ENCODE peak calls at places on chromosomes 12 and 14, in eight cellular contexts. One of them, this sample, is unnamed.

GRCh38 chr12:51548241-51548640 is 42.8 kb upstream of the SCN8A start:
- DNase-seq in psoas muscle: no peak
- DNase-seq in NCI-H69: peak
- DNase-seq in Right ventricle myocardium superior: no peak
- DNase-seq in hypothalamus: no peak
- DNase-seq in A549: no peak
- DNase-seq in iPS DF 6.9: no peak
- DNase-seq in NCI-H1105 treated with DMSO at 0.1 percent for 48 hours: no peak
- DNase-seq in this sample: no peak

GRCh38 chr12:54384591-54385041 is at the start of gene ZNF385A:
- DNase-seq in hypothalamus: no peak
- DNase-seq in NCI-H1105 treated with DMSO at 0.1 percent for 48 hours: no peak
- DNase-seq in NCI-H69: no peak
- DNase-seq in Right ventricle myocardium superior: no peak
- DNase-seq in psoas muscle: no peak
- DNase-seq in iPS DF 6.9: no peak
- DNase-seq in A549: no peak
- DNase-seq in this sample: no peak

GRCh38 chr14:95340201-95340697 is 20.5 kb upstream of the CLMN start:
- DNase-seq in psoas muscle: no peak
- DNase-seq in iPS DF 6.9: no peak
- DNase-seq in NCI-H1105 treated with DMSO at 0.1 percent for 48 hours: no peak
- DNase-seq in NCI-H69: peak
- DNase-seq in hypothalamus: no peak
- DNase-seq in Right ventricle myocardium superior: no peak
- DNase-seq in A549: peak
- DNase-seq in this sample: no peak

GRCh38 chr12:9331218-9331626 is 123.0 kb upstream of the PZP start:
- DNase-seq in iPS DF 6.9: peak
- DNase-seq in hypothalamus: peak
- DNase-seq in NCI-H69: peak
- DNase-seq in psoas muscle: peak
- DNase-seq in A549: peak
- DNase-seq in Right ventricle myocardium superior: peak
- DNase-seq in NCI-H1105 treated with DMSO at 0.1 percent for 48 hours: peak
- DNase-seq in this sample: no peak

GRCh38 chr12:124646385-124647230 is 79.2 kb upstream of the NCOR2 start:
- DNase-seq in iPS DF 6.9: no peak
- DNase-seq in A549: no peak
- DNase-seq in hypothalamus: no peak
- DNase-seq in NCI-H1105 treated with DMSO at 0.1 percent for 48 hours: no peak
- DNase-seq in NCI-H69: no peak
- DNase-seq in Right ventricle myocardium superior: no peak
- DNase-seq in psoas muscle: no peak
- DNase-seq in this sample: no peak

GRCh38 chr12:106110626-106111300 is 28.0 kb downstream of the NUAK1 start:
- DNase-seq in NCI-H69: no peak
- DNase-seq in A549: no peak
- DNase-seq in hypothalamus: no peak
- DNase-seq in iPS DF 6.9: no peak
- DNase-seq in psoas muscle: no peak
- DNase-seq in NCI-H1105 treated with DMSO at 0.1 percent for 48 hours: no peak
- DNase-seq in Right ventricle myocardium superior: no peak
- DNase-seq in this sample: no peak

GRCh38 chr12:49953146-49953545 is 2.6 kb downstream of the AQP2 start:
- DNase-seq in NCI-H1105 treated with DMSO at 0.1 percent for 48 hours: no peak
- DNase-seq in NCI-H69: no peak
- DNase-seq in Right ventricle myocardium superior: no peak
- DNase-seq in hypothalamus: no peak
- DNase-seq in iPS DF 6.9: no peak
- DNase-seq in A549: no peak
- DNase-seq in psoas muscle: no peak
- DNase-seq in this sample: no peak

GRCh38 chr14:89833120-89833521 is 121.4 kb downstream of the EFCAB11 start:
- DNase-seq in hypothalamus: no peak
- DNase-seq in Right ventricle myocardium superior: no peak
- DNase-seq in iPS DF 6.9: no peak
- DNase-seq in A549: no peak
- DNase-seq in psoas muscle: no peak
- DNase-seq in NCI-H1105 treated with DMSO at 0.1 percent for 48 hours: no peak
- DNase-seq in NCI-H69: no peak
- DNase-seq in this sample: no peak

GRCh38 chr14:60977848-60978247 is 3.0 kb downstream of the TRMT5 start:
- DNase-seq in iPS DF 6.9: no peak
- DNase-seq in NCI-H1105 treated with DMSO at 0.1 percent for 48 hours: peak
- DNase-seq in psoas muscle: no peak
- DNase-seq in A549: no peak
- DNase-seq in Right ventricle myocardium superior: no peak
- DNase-seq in NCI-H69: peak
- DNase-seq in hypothalamus: no peak
- DNase-seq in this sample: no peak

GRCh38 chr14:66066991-66067788 is 419.0 kb upstream of the CCDC196 start:
- DNase-seq in hypothalamus: no peak
- DNase-seq in A549: no peak
- DNase-seq in NCI-H1105 treated with DMSO at 0.1 percent for 48 hours: no peak
- DNase-seq in iPS DF 6.9: no peak
- DNase-seq in NCI-H69: peak
- DNase-seq in Right ventricle myocardium superior: no peak
- DNase-seq in psoas muscle: no peak
- DNase-seq in this sample: no peak

GRCh38 chr14:38291681-38292459 is 36.0 kb upstream of the CLEC14A start:
- DNase-seq in A549: no peak
- DNase-seq in hypothalamus: no peak
- DNase-seq in iPS DF 6.9: no peak
- DNase-seq in NCI-H69: peak
- DNase-seq in psoas muscle: no peak
- DNase-seq in Right ventricle myocardium superior: no peak
- DNase-seq in NCI-H1105 treated with DMSO at 0.1 percent for 48 hours: no peak
- DNase-seq in this sample: no peak

GRCh38 chr12:58301337-58302122 is 360.2 kb downstream of the ATP23 start:
- DNase-seq in NCI-H69: peak
- DNase-seq in psoas muscle: no peak
- DNase-seq in iPS DF 6.9: no peak
- DNase-seq in A549: no peak
- DNase-seq in NCI-H1105 treated with DMSO at 0.1 percent for 48 hours: no peak
- DNase-seq in Right ventricle myocardium superior: no peak
- DNase-seq in hypothalamus: no peak
- DNase-seq in this sample: no peak

This sample was measured in BJ.